ENCODE peak calls at places on chromosomes 3 and 15, in six cellular contexts. Z is NCI-H460; U is activated effector memory CD4-positive, alpha-beta T cell treated with Interleukin-2 at 50 U/mL for 16 hours; R is left lung; F is Caki2; P is thoracic aorta. V is an unnamed sample.

GRCh38 chr3:159733194-159733860 is 255.3 kb upstream of the IL12A start:
- DNase-seq in Z (no peak), U (no peak), R (no peak), F (peak; percentile 90), P (no peak), V (no peak)

GRCh38 chr15:39936187-39936586 is 2.3 kb downstream of the EIF2AK4 start:
- DNase-seq in Z (no peak), U (no peak), R (no peak), F (peak; percentile 37), P (no peak), V (no peak)

GRCh38 chr15:33243869-33244268 is 49.4 kb upstream of the FMN1 start:
- DNase-seq in Z (peak; percentile 12), U (no peak), R (no peak), F (peak; percentile 69), P (no peak), V (no peak)

GRCh38 chr15:77038312-77039216 is 32.3 kb downstream of the TSPAN3 start:
- DNase-seq in Z (no peak), U (no peak), R (no peak), F (no peak), P (no peak), V (no peak)

GRCh38 chr3:16177962-16178627 is 3.6 kb downstream of the GALNT15 start:
- DNase-seq in Z (peak; percentile 56), U (peak; percentile 37), R (peak; percentile 91), F (peak; percentile 57), P (peak; percentile 29), V (peak; percentile 89)

GRCh38 chr3:84621823-84622222 is 337.0 kb upstream of the CADM2 start:
- DNase-seq in Z (no peak), U (no peak), R (no peak), F (no peak), P (no peak), V (no peak)

GRCh38 chr3:169041677-169042171 is 621.8 kb downstream of the MECOM start:
- DNase-seq in Z (peak; percentile 25), U (no peak), R (no peak), F (peak; percentile 78), P (no peak), V (no peak)

GRCh38 chr3:171838218-171838720 is 4.9 kb upstream of the TMEM212 start:
- DNase-seq in Z (peak; percentile 43), U (no peak), R (no peak), F (no peak), P (no peak), V (peak; percentile 70)

GRCh38 chr3:108035751-108036150 is 55.1 kb downstream of the CD47 start:
- DNase-seq in Z (no peak), U (no peak), R (no peak), F (no peak), P (no peak), V (no peak)

GRCh38 chr3:21417991-21418390 is 333.0 kb downstream of the ZNF385D start:
- DNase-seq in Z (no peak), U (no peak), R (no peak), F (no peak), P (no peak), V (no peak)

GRCh38 chr3:175476489-175476888 is 617.4 kb downstream of the NAALADL2 start:
- DNase-seq in Z (no peak), U (no peak), R (no peak), F (no peak), P (no peak), V (no peak)

GRCh38 chr15:66635006-66635405 is 67.0 kb upstream of the SMAD6 start:
- DNase-seq in Z (no peak), U (no peak), R (no peak), F (no peak), P (no peak), V (no peak)

GRCh38 chr3:133996251-133996661 is 33.5 kb downstream of the SLCO2A1 start:
- DNase-seq in Z (no peak), U (no peak), R (no peak), F (no peak), P (no peak), V (no peak)

GRCh38 chr3:23867400-23867799 is 49.4 kb downstream of the NKIRAS1 start:
- DNase-seq in Z (no peak), U (no peak), R (no peak), F (no peak), P (no peak), V (no peak)

GRCh38 chr3:148882288-148882687 is 17.2 kb downstream of the CPA3 start:
- DNase-seq in Z (no peak), U (no peak), R (no peak), F (no peak), P (no peak), V (no peak)

GRCh38 chr3:196193738-196194541 is 17.3 kb downstream of the ZDHHC19 start:
- DNase-seq in Z (no peak), U (no peak), R (peak; percentile 89), F (no peak), P (no peak), V (no peak)

GRCh38 chr3:184811034-184811433 is 932 bp upstream of the VPS8 start:
- DNase-seq in Z (no peak), U (no peak), R (no peak), F (no peak), P (no peak), V (no peak)

GRCh38 chr15:78147566-78147965 is 1.6 kb upstream of the IDH3A start:
- DNase-seq in Z (no peak), U (no peak), R (no peak), F (no peak), P (no peak), V (peak; percentile 63)

GRCh38 chr3:105542604-105543003 is 175.9 kb downstream of the ALCAM start:
- DNase-seq in Z (no peak), U (no peak), R (no peak), F (no peak), P (no peak), V (no peak)

V was measured in suprapubic skin.